ENCODE peak calls at places on chromosome 10, in seven cellular contexts. E is lower lobe of right lung; R is CD8-positive, alpha-beta T cell; N is neuronal stem cell; I is upper lobe of right lung; F is CD4-positive, CD25-positive, alpha-beta regulatory T cell; D is gastrocnemius medialis. H is an unnamed sample. For H3K36me3, the result is how much of the 10 kb centered on the place peaks cover.

GRCh38 chr10:67818323-67818722 is 19.7 kb downstream of the DNAJC12 start:
- DNase-seq in F (no peak), R (no peak), E (no peak), N (no peak), I (no peak), D (no peak), H (no peak)

GRCh38 chr10:132860527-132860926 is 74.6 kb upstream of the NKX6-2 start:
- DNase-seq in E (peak), F (no peak), R (no peak), I (peak), D (no peak), N (no peak), H (no peak)

GRCh38 chr10:117518246-117518645 is 24.3 kb upstream of the EMX2 start:
- DNase-seq in F (no peak), I (no peak), D (no peak), R (no peak), E (no peak), N (no peak), H (no peak)

GRCh38 chr10:53580465-53580864 is 807.9 kb upstream of the MBL2 start:
- DNase-seq in I (no peak), F (no peak), D (no peak), N (no peak), R (no peak), E (no peak), H (no peak)

GRCh38 chr10:118712930-118713634 is 41.7 kb downstream of the CACUL1 start:
- DNase-seq in N (no peak), F (no peak), I (no peak), R (no peak), E (no peak), D (no peak), H (peak)

GRCh38 chr10:28776519-28776918 is 99.2 kb downstream of the BAMBI start:
- DNase-seq in D (no peak), E (no peak), I (no peak), R (no peak), N (no peak), F (no peak), H (no peak)

GRCh38 chr10:118259288-118259906 is 82.7 kb downstream of the FAM204A start:
- DNase-seq in I (no peak), E (no peak), N (peak), R (no peak), F (no peak), D (no peak), H (peak)

GRCh38 chr10:48199580-48200377 is 74.7 kb downstream of the FRMPD2 start:
- DNase-seq in N (no peak), I (no peak), E (no peak), F (no peak), R (no peak), D (no peak), H (no peak)

GRCh38 chr10:83432296-83433045 is 706.8 kb upstream of the GHITM start:
- DNase-seq in E (no peak), N (no peak), F (no peak), I (no peak), D (no peak), R (no peak), H (no peak)

GRCh38 chr10:69506487-69506833 is 55.2 kb downstream of the TSPAN15 start:
- DNase-seq in F (no peak), N (no peak), I (no peak), R (no peak), E (no peak), D (no peak), H (no peak)

GRCh38 chr10:63646491-63646890 is 125.3 kb downstream of the REEP3 start:
- DNase-seq in E (no peak), D (no peak), I (no peak), F (no peak), N (no peak), R (no peak), H (no peak)

GRCh38 chr10:51472154-51472553 is 227.2 kb downstream of the CSTF2T start:
- DNase-seq in N (no peak), E (no peak), R (no peak), F (no peak), I (no peak), D (no peak), H (no peak)

GRCh38 chr10:69988094-69988493 is 64.6 kb upstream of the MACROH2A2 start:
- DNase-seq in F (no peak), R (no peak), N (no peak), E (no peak), D (no peak), I (no peak), H (no peak)

GRCh38 chr10:96089116-96089515 is 41.0 kb upstream of the ZNF518A start:
- DNase-seq in D (no peak), N (no peak), I (no peak), E (no peak), R (no peak), F (no peak), H (no peak)

DNA sequence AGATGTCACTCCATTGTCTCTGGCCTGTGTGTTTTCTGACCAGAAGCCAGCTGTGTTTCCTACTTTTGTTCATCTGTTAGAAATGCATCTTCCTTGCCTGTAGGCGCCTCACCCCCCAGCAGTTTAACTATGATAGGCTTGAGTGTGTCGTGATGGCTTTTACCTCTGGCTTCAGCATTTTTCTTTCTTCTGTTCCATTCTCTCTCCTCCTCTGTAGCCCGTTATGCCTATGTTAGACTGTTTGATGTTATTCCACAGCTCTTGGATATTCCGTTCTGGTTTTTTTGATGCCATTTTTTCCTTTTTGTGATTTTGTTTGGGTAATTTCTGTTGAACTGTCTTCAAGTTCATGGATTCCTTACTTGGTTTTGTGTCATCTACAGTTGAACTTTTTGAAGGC is 17.9 kb downstream of the MMP21 start:
- DNase-seq in D (no peak), I (no peak), F (no peak), R (no peak), E (no peak), N (no peak), H (no peak)
- H3K36me3 ChIP-seq in D (under half), I (half or more), F (half or more), R (under half), E (half or more), N (under half), H (under half)

DNA sequence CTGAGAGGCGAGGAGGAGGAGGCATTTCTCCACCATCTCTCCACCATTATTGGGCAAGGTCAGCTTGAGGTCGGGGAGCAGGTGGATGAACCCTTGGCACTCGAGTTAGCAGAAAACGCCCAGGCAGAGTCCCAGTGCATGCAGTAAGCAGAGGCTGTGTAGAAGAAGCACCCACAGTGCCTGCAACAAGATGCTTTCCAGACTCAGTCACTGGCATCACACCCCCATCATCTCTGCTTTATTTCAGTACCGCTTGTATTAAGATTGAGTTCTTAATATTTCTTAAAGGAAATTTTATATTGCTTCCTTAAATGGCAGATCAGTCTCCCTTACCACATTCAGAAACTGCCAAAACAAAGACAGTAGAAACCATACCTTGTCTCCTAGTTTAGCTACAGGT is 122.3 kb upstream of the PPIF start:
- DNase-seq in N (no peak), R (no peak), E (no peak), F (no peak), D (no peak), I (no peak), H (no peak)
- H3K36me3 ChIP-seq in N (under half), R (under half), E (half or more), F (under half), D (under half), I (under half), H (under half)

GRCh38 chr10:49527061-49527460 is 11.9 kb downstream of the ERCC6 start:
- DNase-seq in N (no peak), F (no peak), E (no peak), D (no peak), R (no peak), I (no peak), H (no peak)
- H3K36me3 ChIP-seq in N (under half), F (half or more), E (half or more), D (under half), R (under half), I (half or more), H (under half)

DNA sequence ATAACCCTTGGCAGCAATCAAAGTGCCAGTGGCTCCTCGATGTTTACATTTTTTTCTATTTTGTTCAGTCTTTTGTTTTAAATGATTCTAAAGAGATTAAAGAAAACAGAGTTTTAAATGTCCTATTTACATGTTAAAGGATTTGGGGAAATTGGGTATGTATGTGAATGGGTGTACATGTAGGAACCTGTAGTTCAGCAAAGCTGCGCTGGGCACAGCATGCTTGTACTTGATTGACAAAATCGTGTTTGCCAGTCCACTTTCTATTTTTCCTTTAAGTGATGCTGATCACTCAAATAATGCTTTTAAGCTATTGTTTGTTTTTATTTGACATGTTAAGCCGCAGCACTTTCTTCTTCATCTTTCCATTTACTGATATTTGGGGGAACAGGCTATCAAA is 40.9 kb downstream of the FHIP2A start:
- DNase-seq in N (no peak), F (no peak), R (no peak), E (no peak), D (no peak), I (no peak), H (no peak)
- H3K36me3 ChIP-seq in N (under half), F (half or more), R (under half), E (half or more), D (under half), I (half or more), H (under half)